ENCODE peak calls at places on chromosomes 7 and 10, in eight cellular contexts. One of them, this sample, is unnamed.

GRCh38 chr7:96219382-96220130 is 102.3 kb downstream of the SLC25A13 start:
- DNase-seq in aorta: no peak
- DNase-seq in HFFc6: peak
- DNase-seq in fibroblast of lung: peak
- DNase-seq in NCI-H1930: no peak
- DNase-seq in EH: peak
- DNase-seq in BJ: peak
- DNase-seq in RPMI7951: peak
- DNase-seq in this sample: peak

GRCh38 chr10:102235598-102235920 is 5.8 kb downstream of the PITX3 start:
- DNase-seq in RPMI7951: no peak
- DNase-seq in BJ: no peak
- DNase-seq in fibroblast of lung: peak
- DNase-seq in aorta: no peak
- DNase-seq in HFFc6: peak
- DNase-seq in NCI-H1930: no peak
- DNase-seq in EH: peak
- DNase-seq in this sample: peak

GRCh38 chr7:2313450-2314208 is 612 bp downstream of the SNX8 start:
- DNase-seq in HFFc6: no peak
- DNase-seq in aorta: peak
- DNase-seq in BJ: no peak
- DNase-seq in NCI-H1930: no peak
- DNase-seq in EH: peak
- DNase-seq in RPMI7951: peak
- DNase-seq in fibroblast of lung: no peak
- DNase-seq in this sample: peak

GRCh38 chr7:143015926-143016490 is 10.9 kb downstream of the OR9A2 start:
- DNase-seq in RPMI7951: no peak
- DNase-seq in fibroblast of lung: peak
- DNase-seq in NCI-H1930: no peak
- DNase-seq in BJ: peak
- DNase-seq in EH: peak
- DNase-seq in aorta: no peak
- DNase-seq in HFFc6: no peak
- DNase-seq in this sample: peak

GRCh38 chr7:114977277-114977676 is 55.4 kb downstream of the MDFIC start:
- DNase-seq in HFFc6: no peak
- DNase-seq in aorta: no peak
- DNase-seq in fibroblast of lung: no peak
- DNase-seq in RPMI7951: no peak
- DNase-seq in NCI-H1930: no peak
- DNase-seq in EH: no peak
- DNase-seq in BJ: no peak
- DNase-seq in this sample: no peak

GRCh38 chr7:138625084-138625848 is 75.9 kb downstream of the SVOPL start:
- DNase-seq in NCI-H1930: no peak
- DNase-seq in fibroblast of lung: no peak
- DNase-seq in BJ: no peak
- DNase-seq in aorta: no peak
- DNase-seq in RPMI7951: no peak
- DNase-seq in EH: no peak
- DNase-seq in HFFc6: no peak
- DNase-seq in this sample: no peak

GRCh38 chr10:71150811-71151210 is 61.6 kb upstream of the UNC5B start:
- DNase-seq in aorta: no peak
- DNase-seq in fibroblast of lung: no peak
- DNase-seq in HFFc6: no peak
- DNase-seq in EH: no peak
- DNase-seq in BJ: no peak
- DNase-seq in NCI-H1930: no peak
- DNase-seq in RPMI7951: no peak
- DNase-seq in this sample: no peak

GRCh38 chr7:115678049-115678982 is 352.2 kb downstream of the TFEC start:
- DNase-seq in BJ: peak
- DNase-seq in RPMI7951: peak
- DNase-seq in NCI-H1930: no peak
- DNase-seq in aorta: no peak
- DNase-seq in fibroblast of lung: peak
- DNase-seq in EH: peak
- DNase-seq in HFFc6: peak
- DNase-seq in this sample: peak

GRCh38 chr7:80760292-80760691 is 121.8 kb downstream of the CD36 start:
- DNase-seq in aorta: no peak
- DNase-seq in RPMI7951: peak
- DNase-seq in EH: peak
- DNase-seq in BJ: no peak
- DNase-seq in NCI-H1930: peak
- DNase-seq in HFFc6: no peak
- DNase-seq in fibroblast of lung: no peak
- DNase-seq in this sample: no peak

GRCh38 chr7:115516341-115516740 is 514.2 kb downstream of the TFEC start:
- DNase-seq in BJ: no peak
- DNase-seq in EH: peak
- DNase-seq in fibroblast of lung: peak
- DNase-seq in RPMI7951: no peak
- DNase-seq in HFFc6: no peak
- DNase-seq in aorta: no peak
- DNase-seq in NCI-H1930: no peak
- DNase-seq in this sample: peak